ENCODE peak calls at places on chromosomes 11 and 22, in five cellular contexts. B is T47D, S is left cardiac atrium, F is NCI-H1436, Q is HuH-7.5. Y is an unnamed sample.

GRCh38 chr22:28846994-28847393 is 36.4 kb upstream of the ZNRF3 start:
- DNase-seq in B (no peak), S (no peak), F (no peak), Q (no peak), Y (no peak)

GRCh38 chr11:102920118-102920684 is 35.3 kb downstream of the MMP13 start:
- DNase-seq in B (no peak), S (no peak), F (no peak), Q (no peak), Y (no peak)

GRCh38 chr11:122559734-122560382 is 95.7 kb upstream of the UBASH3B start:
- DNase-seq in B (peak), S (no peak), F (no peak), Q (no peak), Y (no peak)

GRCh38 chr11:118928870-118929495 is 3.3 kb upstream of the BCL9L start:
- DNase-seq in B (peak), S (no peak), F (peak), Q (peak), Y (peak)

GRCh38 chr11:12057299-12057980 is 49.0 kb upstream of the DKK3 start:
- DNase-seq in B (no peak), S (no peak), F (no peak), Q (no peak), Y (no peak)

GRCh38 chr11:122897606-122898210 is 15.1 kb downstream of the JHY start:
- DNase-seq in B (no peak), S (no peak), F (no peak), Q (no peak), Y (no peak)

GRCh38 chr22:31343235-31344191 is 2.6 kb downstream of the PATZ1 start:
- DNase-seq in B (peak), S (peak), F (peak), Q (no peak), Y (peak)

GRCh38 chr11:130076774-130077481 is 7.2 kb downstream of the APLP2 start:
- DNase-seq in B (no peak), S (no peak), F (no peak), Q (no peak), Y (no peak)

GRCh38 chr11:122322369-122322768 is 206.4 kb upstream of the BLID start:
- DNase-seq in B (no peak), S (no peak), F (no peak), Q (no peak), Y (no peak)

GRCh38 chr11:62324738-62325556 is 12.3 kb upstream of the ASRGL1 start:
- DNase-seq in B (peak), S (no peak), F (no peak), Q (peak), Y (no peak)

GRCh38 chr11:42239102-42239501 is 779.6 kb upstream of the LRRC4C start:
- DNase-seq in B (peak), S (no peak), F (no peak), Q (no peak), Y (no peak)